ENCODE peak calls at places on chromosomes 1 and 21, in six cellular contexts. I is fibroblast of lung; M is nephron progenitor cell; G is Calu3; H is CD8-positive, alpha-beta T cell; R is fibroblast of villous mesenchyme. A is an unnamed sample.
A peak's percentile ranks its signal among the peaks of the same experiment; 100 is the strongest.

GRCh38 chr1:19287436-19288185 is 959 bp downstream of the AKR7A3 start:
- DNase-seq in G (no peak), R (no peak), I (no peak), H (no peak), M (no peak), A (no peak)

GRCh38 chr1:198669023-198669698 is 30.3 kb downstream of the PTPRC start:
- DNase-seq in H (no peak), G (peak; percentile 60), M (no peak), I (peak; percentile 98), R (peak; percentile 93), A (no peak)

GRCh38 chr1:214584805-214585766 is 17.9 kb upstream of the CENPF start:
- DNase-seq in R (peak; percentile 73), H (no peak), M (no peak), G (no peak), I (peak; percentile 69), A (no peak)

GRCh38 chr21:44425307-44425894 is 29.9 kb upstream of the LRRC3 start:
- DNase-seq in H (no peak), R (no peak), I (no peak), M (no peak), G (no peak), A (peak; percentile 30)

GRCh38 chr1:109821221-109821669 is 57.5 kb upstream of the EPS8L3 start:
- DNase-seq in G (peak; percentile 59), I (peak; percentile 96), R (peak; percentile 88), H (no peak), M (no peak), A (peak; percentile 99)

GRCh38 chr1:180167721-180168467 is 13.2 kb downstream of the QSOX1 start:
- DNase-seq in H (no peak), M (no peak), I (no peak), R (no peak), G (peak; percentile 97), A (no peak)

GRCh38 chr21:35652196-35652595 is 408.1 kb downstream of the SETD4 start:
- DNase-seq in H (no peak), R (no peak), M (no peak), I (no peak), G (no peak), A (no peak)

GRCh38 chr1:162562452-162562828 is 918 bp downstream of the UAP1 start:
- DNase-seq in H (no peak), G (no peak), I (peak; percentile 73), M (no peak), R (peak; percentile 77), A (no peak)

GRCh38 chr1:157948547-157949152 is 44.8 kb upstream of the KIRREL1 start:
- DNase-seq in M (peak; percentile 34), I (peak; percentile 25), R (peak; percentile 36), H (no peak), G (peak; percentile 61), A (no peak)

GRCh38 chr1:39926343-39926769 is 24.6 kb upstream of the MYCL start:
- DNase-seq in H (no peak), R (no peak), M (no peak), G (no peak), I (peak; percentile 33), A (peak; percentile 79)

GRCh38 chr1:204169871-204170270 is 3.7 kb upstream of the REN start:
- DNase-seq in H (no peak), R (no peak), I (no peak), G (no peak), M (no peak), A (no peak)

GRCh38 chr1:234924450-234925355 is 203.9 kb downstream of the TOMM20 start:
- DNase-seq in M (no peak), G (no peak), H (no peak), I (no peak), R (no peak), A (no peak)

GRCh38 chr1:3060601-3061551 is 8.1 kb upstream of the PRDM16 start:
- DNase-seq in I (peak; percentile 28), M (no peak), H (no peak), G (no peak), R (no peak), A (peak; percentile 30)

GRCh38 chr1:244801246-244801645 is 34.2 kb upstream of the COX20 start:
- DNase-seq in R (peak; percentile 34), M (no peak), H (peak; percentile 36), I (peak; percentile 21), G (peak; percentile 55), A (no peak)

GRCh38 chr1:24925082-24925779 is 4.8 kb downstream of the RUNX3 start:
- DNase-seq in H (peak; percentile 68), M (no peak), I (no peak), R (no peak), G (no peak), A (no peak)

GRCh38 chr1:32231843-32232432 is 9.7 kb downstream of the EIF3I start:
- DNase-seq in H (no peak), R (no peak), I (no peak), G (no peak), M (no peak), A (no peak)
- TF ChIP-seq CTCF in H (no peak), R (no peak), I (no peak), G (no peak), M (no peak), A (no peak)

GRCh38 chr1:248618878-248619277 is 16.0 kb downstream of the OR2T11 start:
- DNase-seq in G (peak; percentile 42), M (no peak), I (no peak), H (peak; percentile 33), R (no peak), A (no peak)
- TF ChIP-seq CTCF in G (no peak), M (no peak), I (peak; percentile 61), H (peak; percentile 59), R (no peak), A (peak; percentile 66)

GRCh38 chr1:20366766-20367602 is 76.3 kb downstream of the VWA5B1 start:
- DNase-seq in R (peak; percentile 15), I (peak; percentile 59), H (no peak), G (peak; percentile 61), M (peak; percentile 58), A (no peak)
- TF ChIP-seq CTCF in R (peak; percentile 54), I (peak; percentile 66), H (no peak), G (peak; percentile 39), M (peak; percentile 60), A (no peak)

DNA sequence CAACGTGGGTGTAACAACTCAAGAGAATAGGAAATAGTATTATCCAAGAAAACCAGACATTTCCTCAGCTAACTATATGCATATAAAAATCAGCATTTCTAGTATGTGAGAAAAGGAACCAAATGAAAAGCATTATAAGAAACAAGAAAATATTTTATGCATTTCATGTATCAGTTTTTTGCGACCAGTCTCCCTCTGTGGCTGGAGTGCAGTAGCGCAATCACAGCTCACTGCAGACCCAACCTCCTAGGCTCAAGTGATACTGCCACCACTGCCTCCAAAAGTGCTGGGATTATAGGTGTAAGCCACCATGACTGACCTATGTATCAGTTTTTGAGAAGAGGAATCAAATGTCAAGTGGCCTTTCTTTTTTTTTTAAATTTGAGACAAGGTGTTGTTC is 31.0 kb downstream of the SLC16A1 start:
- DNase-seq in I (no peak), H (no peak), G (no peak), R (no peak), M (no peak), A (no peak)
- TF ChIP-seq CTCF in I (no peak), H (no peak), G (no peak), R (peak; percentile 20), M (no peak), A (no peak)

GRCh38 chr1:66359815-66360214 is 174.1 kb upstream of the SGIP1 start:
- DNase-seq in M (no peak), G (no peak), R (no peak), H (no peak), I (no peak), A (no peak)

GRCh38 chr1:66364578-66365391 is 169.2 kb upstream of the SGIP1 start:
- DNase-seq in H (no peak), I (peak; percentile 71), G (no peak), R (no peak), M (no peak), A (no peak)

GRCh38 chr1:66356605-66357004 is 177.3 kb upstream of the SGIP1 start:
- DNase-seq in M (no peak), H (no peak), R (no peak), I (no peak), G (no peak), A (no peak)

GRCh38 chr1:66357478-66358197 is 176.3 kb upstream of the SGIP1 start:
- DNase-seq in G (no peak), R (peak; percentile 53), H (no peak), I (no peak), M (no peak), A (no peak)

GRCh38 chr1:66360285-66360724 is 173.6 kb upstream of the SGIP1 start:
- DNase-seq in H (no peak), R (no peak), I (no peak), M (no peak), G (no peak), A (no peak)
- TF ChIP-seq CTCF in H (peak; percentile 21), R (peak; percentile 7), I (no peak), M (no peak), G (no peak), A (no peak)

GRCh38 chr1:224433041-224433670 is 1.4 kb downstream of the WDR26 start:
- DNase-seq in H (peak; percentile 14), M (peak; percentile 50), G (peak; percentile 21), I (peak; percentile 16), R (peak; percentile 46), A (no peak)

GRCh38 chr1:224435999-224436398 is 1.4 kb upstream of the WDR26 start:
- DNase-seq in M (no peak), G (peak; percentile 28), R (no peak), I (no peak), H (no peak), A (no peak)

GRCh38 chr1:224433671-224434446 is 738 bp downstream of the WDR26 start:
- DNase-seq in I (peak; percentile 33), H (peak; percentile 34), R (peak; percentile 26), G (peak; percentile 41), M (peak; percentile 64), A (no peak)

GRCh38 chr1:224435318-224435763 is 744 bp upstream of the WDR26 start:
- DNase-seq in I (peak; percentile 79), G (no peak), R (peak; percentile 78), M (no peak), H (no peak), A (peak; percentile 54)

DNA sequence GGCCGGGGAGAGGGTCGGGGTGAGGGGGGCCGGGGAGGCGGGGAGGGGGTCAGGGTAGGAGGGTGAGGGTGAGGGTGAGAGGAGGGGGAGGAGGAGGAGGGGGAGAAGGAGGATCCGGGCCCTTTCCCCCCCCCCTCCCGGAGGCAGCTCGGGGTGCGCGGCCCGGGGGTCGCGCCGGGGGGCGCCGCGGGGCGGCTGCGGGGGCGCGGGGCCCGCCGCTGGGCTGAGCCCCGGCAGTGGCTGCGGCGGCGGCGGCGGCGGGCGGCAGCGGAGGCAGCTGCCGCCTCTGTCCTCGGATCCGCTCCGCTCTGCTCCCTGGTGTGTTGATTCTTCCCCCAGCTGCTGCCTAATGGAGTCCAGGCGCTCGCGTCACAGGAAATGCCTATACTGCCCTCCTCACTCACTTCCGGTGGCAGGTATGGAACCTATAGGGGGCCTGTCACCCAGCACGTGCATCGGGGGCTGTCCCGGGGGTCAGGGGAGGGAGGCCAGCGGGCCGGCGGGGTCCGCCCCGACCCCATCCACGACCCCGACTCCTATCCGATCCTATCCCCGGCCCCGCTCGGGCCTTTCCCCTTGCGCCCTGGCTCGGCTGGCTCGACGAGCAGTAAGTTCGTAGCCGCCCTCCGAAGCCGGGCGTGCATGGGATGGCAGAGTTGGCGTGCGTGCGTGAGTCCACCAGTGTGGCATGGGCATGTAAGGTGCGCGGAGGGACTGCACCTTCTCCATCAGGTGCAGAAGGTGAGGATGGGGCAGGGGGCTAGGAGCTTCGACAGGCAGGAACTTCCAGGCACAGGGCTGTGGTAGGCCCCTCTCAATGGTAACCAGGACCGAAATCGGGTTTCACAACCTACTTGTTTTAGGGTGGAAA is at the start of gene WDR26:
- DNase-seq in R (peak; percentile 82), I (peak; percentile 78), M (peak; percentile 78), G (peak; percentile 79), H (peak; percentile 69), A (peak; percentile 82)
- TF ChIP-seq CTCF in R (peak; percentile 18), I (no peak), M (no peak), G (no peak), H (peak; percentile 18), A (no peak)

A was measured in CD14-positive monocyte.